ENCODE peak calls at places on chromosomes 11 and 22, in five cellular contexts. T, I, Z, M and S are unnamed samples. For H3K4me1, the result is how much of the 10 kb centered on the place peaks cover.

GRCh38 chr22:19522190-19522880 is 1.9 kb downstream of the CLDN5 start:
- DNase-seq in I (no peak), M (no peak), Z (no peak), T (no peak), S (no peak)

GRCh38 chr11:118742304-118742703 is 48.7 kb downstream of the DDX6 start:
- DNase-seq in T (no peak), I (no peak), Z (no peak), M (no peak), S (no peak)

GRCh38 chr22:19527861-19528417 is 3.7 kb upstream of the CLDN5 start:
- DNase-seq in Z (no peak), I (no peak), M (no peak), T (no peak), S (peak)

GRCh38 chr11:110345756-110346155 is 49.3 kb upstream of the RDX start:
- DNase-seq in M (no peak), I (no peak), T (no peak), Z (no peak), S (no peak)

GRCh38 chr22:17858033-17858432 is 83.8 kb upstream of the BID start:
- DNase-seq in I (no peak), T (no peak), Z (no peak), M (no peak), S (no peak)

GRCh38 chr22:41966607-41967240 is 2.5 kb upstream of the SEPTIN3 start:
- DNase-seq in M (no peak), I (peak), T (no peak), Z (peak), S (peak)

GRCh38 chr11:22432331-22433065 is 94.3 kb downstream of the SLC17A6 start:
- DNase-seq in M (no peak), T (peak), Z (no peak), I (no peak), S (no peak)

GRCh38 chr22:44890416-44891292 is 119.2 kb downstream of the PHF21B start:
- DNase-seq in I (no peak), Z (no peak), M (no peak), T (peak), S (peak)

GRCh38 chr22:38315801-38316339 is 1.4 kb downstream of the CSNK1E start:
- DNase-seq in M (no peak), Z (no peak), T (peak), I (no peak), S (no peak)

GRCh38 chr11:134879341-134879740 is 467.3 kb upstream of the B3GAT1 start:
- DNase-seq in M (no peak), T (no peak), I (no peak), Z (no peak), S (no peak)

GRCh38 chr11:19844012-19844411 is 131.4 kb downstream of the NAV2 start:
- DNase-seq in I (no peak), T (no peak), Z (no peak), M (no peak), S (no peak)

GRCh38 chr11:120209750-120210650 is 832 bp upstream of the OAF start:
- DNase-seq in I (no peak), Z (no peak), T (peak), M (no peak), S (no peak)

GRCh38 chr22:19892249-19892879 is 37.7 kb upstream of the GNB1L start:
- DNase-seq in I (no peak), T (peak), M (no peak), Z (no peak), S (no peak)

GRCh38 chr11:115626414-115626813 is 122.2 kb upstream of the CADM1 start:
- DNase-seq in Z (no peak), I (no peak), T (no peak), M (no peak), S (no peak)

GRCh38 chr11:19828382-19829108 is 115.9 kb downstream of the NAV2 start:
- DNase-seq in T (no peak), M (no peak), I (no peak), Z (no peak), S (no peak)

GRCh38 chr11:65430406-65431217 is 8.0 kb downstream of the NEAT1 start:
- DNase-seq in Z (no peak), M (no peak), I (peak), T (peak), S (no peak)

GRCh38 chr11:100356035-100356434 is 331.1 kb upstream of the ARHGAP42 start:
- DNase-seq in Z (no peak), M (no peak), T (no peak), I (no peak), S (no peak)

DNA sequence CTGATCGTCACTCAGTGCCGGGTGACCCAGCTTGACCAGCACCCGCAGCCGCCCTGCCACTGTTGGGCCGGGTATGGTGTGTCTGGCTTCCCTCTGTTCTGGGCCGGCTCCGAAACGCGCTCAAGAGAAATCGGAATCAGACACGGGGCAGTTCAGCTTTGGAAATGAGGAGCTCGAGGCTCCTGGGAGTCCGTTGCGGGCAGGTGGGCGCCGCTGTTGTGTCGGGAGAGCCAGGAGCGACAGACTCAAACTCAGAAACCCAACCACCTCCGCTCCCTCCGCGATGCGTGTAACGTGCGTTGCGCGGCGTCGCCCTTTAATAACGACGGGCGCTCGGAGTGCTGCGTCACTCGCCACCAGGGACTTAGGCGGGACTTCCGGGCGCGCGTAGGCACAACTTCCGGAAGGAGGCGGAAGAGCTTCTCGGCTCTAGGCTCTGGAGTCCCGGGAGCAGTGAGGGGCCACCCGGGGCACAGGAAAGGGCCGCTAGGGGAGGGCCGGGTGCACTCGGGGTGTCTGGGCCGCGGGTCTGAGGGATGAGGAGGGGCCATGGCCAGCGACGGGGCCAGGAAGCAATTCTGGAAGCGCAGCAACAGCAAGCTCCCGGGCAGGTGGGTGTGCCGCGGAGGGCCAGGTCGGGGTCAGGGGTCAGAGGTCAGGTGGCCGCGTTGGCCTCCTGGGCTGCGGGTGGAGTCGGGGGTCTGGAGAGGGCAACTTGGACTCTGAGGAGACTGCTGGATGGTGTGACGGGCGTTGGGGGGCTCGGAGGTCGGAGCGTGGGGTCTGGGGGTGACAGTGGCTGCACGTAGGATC is at the start of gene TBC1D22A:
- DNase-seq in Z (peak), T (peak), I (peak), M (peak), S (peak)
- H3K4me1 ChIP-seq in Z (under half), T (under half), I (half or more), M (under half), S (under half)

DNA sequence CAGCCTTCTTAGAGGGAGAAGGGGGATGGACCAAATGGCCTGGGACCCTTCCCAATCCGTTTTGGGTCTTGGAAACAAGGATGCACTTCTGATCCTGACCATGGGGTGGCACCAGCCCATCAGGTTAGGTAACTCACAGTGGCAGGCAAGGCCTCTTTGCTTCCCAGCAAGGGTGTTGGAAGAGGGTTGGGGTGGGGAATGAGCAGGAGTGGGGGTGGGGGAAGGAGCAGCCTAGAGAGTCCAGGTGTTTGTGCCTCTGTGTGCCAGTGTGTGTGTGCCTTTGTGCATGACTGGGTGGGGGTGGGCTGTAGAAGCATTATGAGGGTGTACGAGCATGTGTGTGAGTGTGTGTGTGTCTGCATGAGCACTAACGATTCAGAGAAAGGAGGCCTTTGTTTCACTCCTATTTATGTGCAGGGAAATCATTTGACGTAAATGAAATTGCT is 213.1 kb downstream of the INSC start:
- DNase-seq in T (peak), M (no peak), Z (peak), I (peak), S (peak)
- TF ChIP-seq CTCF in T (no peak), M (no peak), Z (peak), I (peak), S (peak)

GRCh38 chr22:22811016-22812009 is 76.3 kb upstream of the IGLL5 start:
- DNase-seq in M (no peak), T (no peak), I (no peak), Z (no peak), S (no peak)
- H3K4me3 ChIP-seq in M (no peak), T (no peak), I (no peak), Z (no peak), S (no peak)

DNA sequence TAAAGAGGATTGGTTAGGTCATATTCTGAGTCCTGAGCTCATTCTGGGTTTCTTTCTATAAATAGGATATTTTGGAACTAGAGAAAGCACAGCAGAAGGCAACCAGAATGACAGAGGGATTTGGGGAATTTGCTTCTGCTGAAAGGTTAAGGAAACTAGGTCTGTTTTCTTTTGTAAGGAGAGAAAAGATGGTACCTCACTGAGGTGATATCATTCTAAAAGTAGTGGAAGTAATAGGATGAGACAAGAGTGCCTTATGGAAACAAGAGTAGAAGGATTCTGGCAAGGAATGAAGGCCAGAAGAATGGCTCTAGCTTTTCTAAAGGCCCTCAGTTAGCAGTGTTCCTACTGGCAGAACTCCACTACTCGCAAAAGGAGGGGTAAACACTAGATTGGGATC is 26.7 kb upstream of the BDNF start:
- DNase-seq in I (no peak), M (no peak), Z (no peak), T (no peak), S (no peak)
- H3K4me1 ChIP-seq in I (under half), M (under half), Z (under half), T (under half), S (under half)

GRCh38 chr11:12288934-12289666 is 88.3 kb upstream of the PARVA start:
- DNase-seq in Z (no peak), I (no peak), T (peak), M (no peak), S (no peak)
- TF ChIP-seq CTCF in Z (no peak), I (no peak), T (no peak), M (no peak), S (no peak)

DNA sequence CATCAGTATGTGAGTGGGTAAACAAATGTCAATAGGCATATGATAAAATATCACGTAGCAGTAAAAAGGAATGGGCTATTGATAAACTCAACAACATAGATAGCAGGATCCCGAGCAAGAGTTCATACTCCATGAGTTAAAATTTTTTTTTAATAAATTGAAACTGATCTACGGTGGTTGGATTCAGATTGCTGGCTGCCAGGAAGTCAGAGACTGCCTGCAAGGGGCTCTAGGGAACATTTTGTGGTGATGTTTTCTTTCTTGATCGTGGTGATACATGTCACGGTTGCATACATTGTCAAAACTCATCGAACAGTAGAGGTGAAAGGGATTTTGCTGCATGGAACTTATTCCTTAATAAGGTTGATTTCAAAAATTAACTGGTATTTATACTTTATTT is 62.6 kb upstream of the WNT7B start:
- DNase-seq in Z (no peak), M (no peak), I (no peak), T (no peak), S (no peak)
- H3K4me3 ChIP-seq in Z (no peak), M (no peak), I (no peak), T (no peak), S (no peak)

GRCh38 chr11:111386611-111387150 is 7.6 kb upstream of the POU2AF1 start:
- DNase-seq in M (no peak), Z (no peak), I (no peak), T (no peak), S (no peak)

GRCh38 chr11:111391328-111392124 is 12.5 kb upstream of the POU2AF1 start:
- DNase-seq in I (no peak), M (no peak), T (no peak), Z (no peak), S (no peak)

GRCh38 chr11:111388842-111389241 is 9.8 kb upstream of the POU2AF1 start:
- DNase-seq in Z (no peak), T (no peak), M (no peak), I (peak), S (no peak)

GRCh38 chr11:111387318-111387863 is 8.3 kb upstream of the POU2AF1 start:
- DNase-seq in I (peak), Z (no peak), M (no peak), T (no peak), S (no peak)

GRCh38 chr11:111388431-111388830 is 9.4 kb upstream of the POU2AF1 start:
- DNase-seq in I (no peak), T (no peak), Z (no peak), M (no peak), S (no peak)
- H3K4me1 ChIP-seq in I (under half), T (under half), Z (under half), M (under half), S (under half)

GRCh38 chr22:31738566-31738965 is 11.4 kb downstream of the PRR14L start:
- DNase-seq in Z (no peak), I (no peak), M (no peak), T (no peak), S (no peak)
- TF ChIP-seq CTCF in Z (no peak), I (no peak), M (no peak), T (no peak), S (no peak)

GRCh38 chr11:2708757-2709281 is 9.0 kb upstream of the KCNQ1OT1 start:
- DNase-seq in T (peak), Z (no peak), I (no peak), M (no peak), S (no peak)

GRCh38 chr11:2709429-2709828 is 9.6 kb upstream of the KCNQ1OT1 start:
- DNase-seq in Z (no peak), T (no peak), M (no peak), I (no peak), S (no peak)

GRCh38 chr11:2706321-2706720 is 6.5 kb upstream of the KCNQ1OT1 start:
- DNase-seq in I (no peak), T (no peak), Z (no peak), M (no peak), S (no peak)

GRCh38 chr11:2707736-2708135 is 7.9 kb upstream of the KCNQ1OT1 start:
- DNase-seq in T (no peak), Z (no peak), I (no peak), M (no peak), S (no peak)

DNA sequence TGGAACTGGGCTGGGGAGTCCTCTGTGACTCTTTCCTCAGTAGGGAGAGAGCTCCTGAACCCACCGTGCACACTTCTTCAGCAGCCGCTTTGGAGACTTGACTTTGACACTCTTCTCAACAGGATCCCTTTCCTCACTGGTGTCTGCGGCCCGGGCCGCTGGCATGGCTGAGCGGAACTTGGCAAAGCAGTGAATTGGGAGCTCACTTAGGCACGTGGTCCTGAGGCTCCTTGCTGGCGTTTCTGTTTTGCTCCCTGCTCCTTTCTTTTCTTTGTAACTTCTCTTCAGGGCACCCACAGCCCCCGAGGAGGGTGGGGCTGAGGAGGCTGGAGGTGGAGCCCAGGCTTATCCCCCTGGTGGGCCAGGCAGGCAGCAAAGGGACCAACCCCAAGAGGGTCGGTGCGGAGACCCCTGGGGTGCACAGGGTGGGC is 8.4 kb upstream of the KCNQ1OT1 start:
- DNase-seq in M (no peak), T (peak), Z (no peak), I (no peak), S (no peak)
- H3K4me3 ChIP-seq in M (peak), T (no peak), Z (no peak), I (no peak), S (no peak)